ENCODE peak calls at places on chromosomes 16 and 17, in seven cellular contexts. V, H, J, Z, C, M and S are unnamed samples.

GRCh38 chr16:19863990-19864389 is 20.7 kb downstream of the GPRC5B start:
- DNase-seq in V (no peak), H (no peak), J (no peak), Z (no peak), C (no peak), M (no peak), S (no peak)

GRCh38 chr16:14538604-14539003 is 91.5 kb downstream of the PARN start:
- DNase-seq in V (no peak), H (no peak), J (no peak), Z (no peak), C (no peak), M (no peak), S (no peak)

GRCh38 chr17:35467824-35468223 is 19.3 kb upstream of the SLFN13 start:
- DNase-seq in V (no peak), H (no peak), J (no peak), Z (no peak), C (no peak), M (no peak), S (no peak)

GRCh38 chr17:38579934-38580333 is 25.8 kb downstream of the SRCIN1 start:
- DNase-seq in V (peak; percentile 68), H (no peak), J (no peak), Z (no peak), C (no peak), M (no peak), S (no peak)

GRCh38 chr17:9729034-9729650 is 62.2 kb downstream of the DHRS7C start:
- DNase-seq in V (peak; percentile 78), H (no peak), J (no peak), Z (peak; percentile 30), C (peak; percentile 8), M (no peak), S (no peak)

GRCh38 chr17:27525316-27525715 is 69.1 kb downstream of the KSR1 start:
- DNase-seq in V (no peak), H (no peak), J (no peak), Z (no peak), C (no peak), M (no peak), S (no peak)

GRCh38 chr16:79089735-79090284 is 510.7 kb downstream of the MAF start:
- DNase-seq in V (no peak), H (peak; percentile 18), J (no peak), Z (no peak), C (peak; percentile 9), M (no peak), S (no peak)

GRCh38 chr17:21677911-21678310 is 14.4 kb upstream of the KCNJ18 start:
- DNase-seq in V (no peak), H (no peak), J (no peak), Z (no peak), C (no peak), M (no peak), S (peak; percentile 47)

GRCh38 chr17:48590603-48591161 is 641 bp upstream of the HOXB3 start:
- DNase-seq in V (no peak), H (no peak), J (no peak), Z (no peak), C (no peak), M (no peak), S (no peak)

GRCh38 chr17:61205931-61206330 is 193.7 kb upstream of the TBX2 start:
- DNase-seq in V (peak; percentile 13), H (no peak), J (no peak), Z (no peak), C (no peak), M (no peak), S (no peak)

GRCh38 chr17:42387663-42388380 is 420 bp downstream of the STAT3 start:
- DNase-seq in V (no peak), H (peak; percentile 52), J (peak; percentile 51), Z (no peak), C (no peak), M (peak; percentile 78), S (peak; percentile 80)

GRCh38 chr17:1244606-1245012 is 25.6 kb upstream of the BHLHA9 start:
- DNase-seq in V (no peak), H (no peak), J (no peak), Z (no peak), C (no peak), M (no peak), S (no peak)

GRCh38 chr17:58832514-58832913 is 76.9 kb downstream of the PPM1E start:
- DNase-seq in V (no peak), H (no peak), J (no peak), Z (no peak), C (no peak), M (no peak), S (no peak)

GRCh38 chr16:48892884-48893283 is 282.9 kb upstream of the N4BP1 start:
- DNase-seq in V (peak; percentile 4), H (no peak), J (no peak), Z (no peak), C (no peak), M (no peak), S (no peak)

GRCh38 chr17:33204701-33205100 is 88.4 kb downstream of the ASIC2 start:
- DNase-seq in V (no peak), H (no peak), J (no peak), Z (no peak), C (no peak), M (no peak), S (no peak)

GRCh38 chr17:62045109-62045508 is 20.0 kb downstream of the MED13 start:
- DNase-seq in V (no peak), H (no peak), J (no peak), Z (no peak), C (no peak), M (no peak), S (no peak)

DNA sequence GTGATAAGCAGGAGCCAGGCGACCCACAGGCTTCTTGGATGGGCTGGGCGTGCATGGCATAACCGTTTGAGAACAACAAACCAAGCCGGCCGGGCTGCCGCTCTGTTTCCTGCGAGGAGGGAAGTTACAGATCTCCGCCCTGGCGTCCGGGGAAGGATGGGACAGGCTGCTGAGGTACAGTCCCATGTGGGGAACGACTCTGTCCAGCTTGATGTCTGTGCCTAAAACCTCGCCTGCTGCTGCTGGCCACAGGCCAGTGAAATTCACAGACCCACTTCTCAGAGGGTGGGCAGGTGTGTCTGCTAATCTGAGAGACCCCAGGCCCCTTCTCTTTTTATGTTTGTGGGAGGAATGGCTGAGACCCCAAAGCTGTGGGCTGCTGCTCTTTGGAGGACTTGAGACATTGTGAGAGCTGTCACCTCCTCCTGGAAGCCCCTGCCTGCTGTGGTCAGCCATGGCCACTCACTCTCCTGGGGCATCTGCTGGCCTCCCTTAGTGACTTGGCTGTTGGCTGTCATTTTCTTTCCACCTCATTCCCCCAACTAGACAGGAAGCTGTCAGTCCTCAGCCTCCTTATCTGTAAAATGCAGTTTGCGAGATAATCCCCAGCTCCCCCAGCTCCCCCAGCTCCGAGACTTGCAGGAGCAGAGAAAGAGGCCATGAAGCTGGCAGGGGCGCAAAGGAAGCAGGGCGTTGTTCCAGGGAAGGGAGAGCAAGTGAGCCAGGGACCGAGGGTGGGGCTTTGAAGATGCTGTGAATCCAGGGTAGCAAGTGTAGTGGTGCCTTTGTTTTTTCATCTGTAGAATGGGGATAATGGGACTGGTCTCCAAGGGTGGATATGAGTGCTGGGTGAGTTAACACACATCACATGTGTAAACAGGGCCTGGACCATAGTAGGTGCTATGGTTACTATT is 51.0 kb downstream of the CMIP start:
- DNase-seq in V (no peak), H (peak; percentile 58), J (peak; percentile 62), Z (no peak), C (no peak), M (peak; percentile 77), S (no peak)
- H3K4me1 ChIP-seq in V (peaks cover 98% of the 10 kb centered on the region), H (peaks cover 33% of the 10 kb centered on the region), J (peaks cover 81% of the 10 kb centered on the region), Z (no peaks in the 10 kb centered on the region), C (peaks cover 11% of the 10 kb centered on the region), M (peaks cover 70% of the 10 kb centered on the region), S (peaks cover 22% of the 10 kb centered on the region)

GRCh38 chr16:59574296-59574695 is 840.2 kb upstream of the GOT2 start:
- DNase-seq in V (peak; percentile 56), H (no peak), J (no peak), Z (no peak), C (no peak), M (no peak), S (no peak)
- H3K27ac ChIP-seq in V (peak overlapping the region; percentile 94), H (no peak overlapping the region), J (no peak overlapping the region), Z (no peak overlapping the region), C (no peak overlapping the region), M (no peak overlapping the region), S (no peak overlapping the region)

GRCh38 chr16:75107505-75107904 is 9.1 kb downstream of the LDHD start:
- DNase-seq in V (no peak), H (no peak), J (no peak), Z (no peak), C (no peak), M (peak; percentile 49), S (no peak)
- H3K4me1 ChIP-seq in V (peaks cover 39% of the 10 kb centered on the region), H (peaks cover 44% of the 10 kb centered on the region), J (peaks cover 79% of the 10 kb centered on the region), Z (no peaks in the 10 kb centered on the region), C (peaks cover 36% of the 10 kb centered on the region), M (peaks cover 62% of the 10 kb centered on the region), S (peaks cover 99% of the 10 kb centered on the region)

DNA sequence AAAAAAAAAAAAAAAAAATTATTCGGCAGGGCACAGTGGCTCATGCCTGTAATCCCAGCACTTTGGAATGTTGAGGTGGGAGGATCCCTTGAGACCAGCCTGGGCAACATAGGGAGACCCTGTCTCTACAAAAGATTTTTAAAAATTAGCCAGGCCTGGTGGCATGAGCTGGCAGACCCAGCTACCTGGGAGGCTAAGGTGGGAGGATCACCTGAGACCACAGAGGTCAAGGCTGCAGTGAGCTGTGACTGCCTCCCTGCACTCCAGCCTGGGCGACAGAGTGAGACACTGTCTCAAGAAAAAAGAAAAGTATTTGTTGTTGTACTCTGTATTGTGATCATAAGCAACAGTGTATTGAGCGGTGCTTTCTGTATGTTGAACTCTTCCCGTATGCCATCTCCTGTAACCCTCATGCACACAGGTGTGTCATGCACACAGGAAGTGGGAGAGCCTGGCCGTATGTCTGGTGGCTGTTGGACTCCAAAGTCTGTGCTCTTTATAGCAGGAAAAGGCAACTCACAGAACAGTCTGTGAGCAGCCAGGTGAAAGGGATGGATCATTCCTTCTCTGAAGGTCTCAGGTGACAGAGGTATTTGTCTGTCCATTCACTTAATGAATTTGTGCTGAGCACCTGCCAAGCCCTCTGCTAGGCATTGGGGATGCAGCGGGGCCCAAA is 17.2 kb downstream of the CDH1 start:
- DNase-seq in V (no peak), H (no peak), J (no peak), Z (no peak), C (no peak), M (no peak), S (no peak)
- H3K27ac ChIP-seq in V (peak overlapping the region; percentile 71), H (no peak overlapping the region), J (no peak overlapping the region), Z (no peak overlapping the region), C (peak overlapping the region; percentile 2), M (no peak overlapping the region), S (no peak overlapping the region)